ENCODE peak calls at places on chromosomes 4 and X, in ten cellular contexts. J is CD4-positive, alpha-beta T cell; V is mesendoderm; W is RWPE1; H is psoas muscle; B is ovary; A is neural progenitor cell; C is GM23248; R is A549; Q is effector memory CD4-positive, alpha-beta T cell. G is an unnamed sample.
A peak's percentile ranks its signal among the peaks of the same experiment; 100 is the strongest.

GRCh38 chr4:56505269-56506109 is at the start of gene ARL9:
- DNase-seq in J (peak; percentile 50), V (peak; percentile 90), W (peak; percentile 52), H (peak; percentile 63), B (peak; percentile 48), A (peak; percentile 80), C (peak; percentile 85), R (no peak), Q (peak; percentile 26), G (no peak)

GRCh38 chrX:15882704-15883539 is 28.3 kb upstream of the AP1S2 start:
- DNase-seq in J (no peak), V (no peak), W (no peak), H (no peak), B (no peak), A (no peak), C (peak; percentile 11), R (no peak), Q (no peak), G (no peak)

GRCh38 chr4:98470831-98471230 is 187.6 kb downstream of the TSPAN5 start:
- DNase-seq in J (no peak), V (no peak), W (no peak), H (no peak), B (no peak), A (no peak), C (no peak), R (no peak), Q (no peak), G (no peak)

GRCh38 chrX:45768666-45769065 is 568.0 kb upstream of the DIPK2B start:
- DNase-seq in J (no peak), V (no peak), W (no peak), H (no peak), B (no peak), A (no peak), C (peak; percentile 45), R (no peak), Q (no peak), G (no peak)

GRCh38 chr4:79788884-79789283 is 284.1 kb downstream of the ANTXR2 start:
- DNase-seq in J (no peak), V (peak; percentile 7), W (no peak), H (no peak), B (no peak), A (peak; percentile 3), C (no peak), R (no peak), Q (no peak), G (no peak)

GRCh38 chrX:21926527-21927278 is 13.8 kb upstream of the SMS start:
- DNase-seq in J (no peak), V (peak; percentile 90), W (peak; percentile 59), H (no peak), B (no peak), A (no peak), C (peak; percentile 93), R (peak; percentile 77), Q (no peak), G (no peak)

GRCh38 chr4:88969271-88969670 is 87.7 kb downstream of the FAM13A start:
- DNase-seq in J (no peak), V (no peak), W (no peak), H (no peak), B (no peak), A (no peak), C (no peak), R (no peak), Q (no peak), G (no peak)

GRCh38 chr4:78356251-78356650 is 195.3 kb upstream of the ANXA3 start:
- DNase-seq in J (no peak), V (no peak), W (no peak), H (no peak), B (no peak), A (no peak), C (no peak), R (no peak), Q (no peak), G (no peak)

GRCh38 chr4:180449395-180449956 is 1793.7 kb upstream of the TENM3 start:
- DNase-seq in J (no peak), V (peak; percentile 81), W (peak; percentile 42), H (no peak), B (no peak), A (peak; percentile 71), C (no peak), R (peak; percentile 19), Q (no peak), G (no peak)

GRCh38 chr4:54473077-54473545 is 184.6 kb upstream of the KIT start:
- DNase-seq in J (no peak), V (no peak), W (no peak), H (no peak), B (no peak), A (no peak), C (peak; percentile 46), R (no peak), Q (no peak), G (no peak)

GRCh38 chr4:40446785-40447184 is 111.7 kb downstream of the CHRNA9 start:
- DNase-seq in J (no peak), V (peak; percentile 65), W (peak; percentile 33), H (no peak), B (no peak), A (no peak), C (peak; percentile 2), R (no peak), Q (no peak), G (peak; percentile 58)

GRCh38 chrX:17549005-17549685 is 174.1 kb downstream of the NHS start:
- DNase-seq in J (no peak), V (no peak), W (no peak), H (no peak), B (no peak), A (peak; percentile 23), C (no peak), R (no peak), Q (no peak), G (no peak)

GRCh38 chrX:17550011-17550410 is 175.0 kb downstream of the NHS start:
- DNase-seq in J (no peak), V (no peak), W (no peak), H (no peak), B (no peak), A (no peak), C (no peak), R (no peak), Q (no peak), G (no peak)

GRCh38 chrX:17546356-17546755 is 171.4 kb downstream of the NHS start:
- DNase-seq in J (no peak), V (no peak), W (no peak), H (no peak), B (no peak), A (no peak), C (no peak), R (no peak), Q (no peak), G (no peak)

GRCh38 chrX:17544831-17545230 is 169.8 kb downstream of the NHS start:
- DNase-seq in J (no peak), V (no peak), W (no peak), H (no peak), B (no peak), A (no peak), C (no peak), R (no peak), Q (no peak), G (no peak)

GRCh38 chrX:17547658-17548057 is 172.7 kb downstream of the NHS start:
- DNase-seq in J (no peak), V (no peak), W (peak; percentile 79), H (no peak), B (peak; percentile 54), A (no peak), C (peak; percentile 75), R (peak; percentile 44), Q (no peak), G (no peak)
- H3K27ac ChIP-seq in J (no peak overlapping the region), V (no peak overlapping the region), W (peak overlapping the region; percentile 45), H (no peak overlapping the region), B (no peak overlapping the region), A (no peak overlapping the region), C (no peak overlapping the region), R (peak overlapping the region; percentile 71), Q (no peak overlapping the region), G (no peak overlapping the region)

DNA sequence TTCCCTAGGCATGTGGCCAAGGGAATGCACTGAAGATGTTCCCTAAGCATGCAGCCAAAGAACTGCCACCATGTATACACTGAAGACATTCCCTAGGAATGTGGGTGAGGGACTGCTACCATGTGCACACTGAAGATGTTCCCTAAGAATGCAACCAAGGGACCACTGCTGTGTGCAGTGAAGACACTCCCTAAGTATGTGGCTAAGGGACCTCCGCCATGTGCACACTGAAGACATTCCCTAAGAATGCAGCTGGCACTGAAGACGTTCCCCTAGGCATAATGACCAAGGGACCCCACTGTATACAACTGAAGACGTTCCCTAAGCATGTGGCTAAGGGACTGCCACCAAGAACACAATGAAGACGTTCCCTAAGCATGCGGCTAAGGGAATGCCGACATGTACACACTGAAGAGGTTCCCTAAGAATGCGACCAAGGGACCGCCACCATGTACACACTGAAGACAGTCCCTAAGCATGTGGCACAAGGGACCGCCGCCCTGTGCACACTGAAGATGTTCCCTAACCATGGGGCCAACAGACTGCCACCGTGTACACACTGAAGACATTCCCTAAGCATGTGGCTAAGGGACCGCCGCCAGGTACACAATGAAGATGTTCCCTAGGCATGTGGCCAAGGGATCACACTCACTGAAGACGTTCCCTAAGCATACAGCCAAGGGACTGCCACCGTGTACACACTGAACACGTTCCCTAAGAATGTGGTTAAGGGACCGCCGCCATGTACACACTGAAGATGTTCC is 25.6 kb downstream of the DHRSX start:
- DNase-seq in J (no peak), V (peak; percentile 76), W (no peak), H (no peak), B (no peak), A (no peak), C (no peak), R (no peak), Q (no peak), G (no peak)
- H3K27ac ChIP-seq in J (no peak overlapping the region), V (no peak overlapping the region), W (no peak overlapping the region), H (no peak overlapping the region), B (no peak overlapping the region), A (no peak overlapping the region), C (no peak overlapping the region), R (no peak overlapping the region), Q (no peak overlapping the region), G (no peak overlapping the region)

GRCh38 chrX:48003367-48003757 is 427 bp downstream of the ZNF182 start:
- DNase-seq in J (no peak), V (no peak), W (no peak), H (no peak), B (peak; percentile 12), A (peak; percentile 4), C (no peak), R (peak; percentile 4), Q (no peak), G (no peak)
- H3K27ac ChIP-seq in J (peak overlapping the region; percentile 73), V (no peak overlapping the region), W (peak overlapping the region; percentile 61), H (peak overlapping the region; percentile 72), B (no peak overlapping the region), A (no peak overlapping the region), C (no peak overlapping the region), R (peak overlapping the region; percentile 81), Q (peak overlapping the region; percentile 70), G (peak overlapping the region; percentile 68)

DNA sequence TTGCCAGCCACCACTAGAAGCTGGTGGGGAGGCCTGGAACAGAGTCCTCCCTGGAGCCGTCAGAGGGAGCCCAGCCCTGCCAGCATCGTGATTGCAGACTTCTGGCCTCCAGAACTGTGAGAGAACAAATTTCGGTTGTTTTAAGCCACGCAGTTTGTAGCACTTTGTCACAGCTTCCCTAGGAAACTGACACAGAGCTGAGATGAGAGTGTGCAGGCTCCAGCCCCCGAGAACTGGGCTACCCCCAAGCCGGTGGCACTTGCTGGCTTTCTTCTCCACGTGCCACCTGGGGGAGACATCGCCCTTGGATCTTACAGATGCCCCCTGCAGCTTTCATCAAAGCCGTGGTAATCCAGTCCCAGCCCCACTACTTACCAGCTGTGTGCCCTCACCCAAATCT is 83.7 kb downstream of the PPP2R2C start:
- DNase-seq in J (no peak), V (no peak), W (no peak), H (no peak), B (no peak), A (no peak), C (no peak), R (no peak), Q (no peak), G (no peak)
- H3K27ac ChIP-seq in J (no peak overlapping the region), V (no peak overlapping the region), W (no peak overlapping the region), H (no peak overlapping the region), B (no peak overlapping the region), A (no peak overlapping the region), C (no peak overlapping the region), R (no peak overlapping the region), Q (no peak overlapping the region), G (no peak overlapping the region)

G was measured in breast epithelium.